ENCODE peak calls at places on chromosome 11, in five cellular contexts. R is lower lobe of right lung, T is ascending aorta, K is left ventricle myocardium inferior, V is right lobe of liver. F is an unnamed sample.

GRCh38 chr11:104694259-104695070 is 203.8 kb downstream of the CASP12 start:
- DNase-seq in R (no peak), T (no peak), K (no peak), V (no peak), F (peak; percentile 1)

GRCh38 chr11:99020324-99021225 is at the start of gene CNTN5:
- DNase-seq in R (peak; percentile 53), T (no peak), K (peak; percentile 20), V (peak; percentile 40), F (peak; percentile 56)

GRCh38 chr11:58796333-58797049 is 48.0 kb downstream of the GLYATL2 start:
- DNase-seq in R (no peak), T (no peak), K (no peak), V (peak; percentile 65), F (no peak)

GRCh38 chr11:78037056-78037455 is 14.0 kb upstream of the KCTD14 start:
- DNase-seq in R (peak; percentile 76), T (no peak), K (no peak), V (peak; percentile 82), F (peak; percentile 68)

GRCh38 chr11:16986434-16987204 is 27.6 kb downstream of the PLEKHA7 start:
- DNase-seq in R (peak; percentile 78), T (no peak), K (no peak), V (peak; percentile 68), F (peak; percentile 93)

GRCh38 chr11:8707541-8708270 is 25.1 kb downstream of the RPL27A start:
- DNase-seq in R (no peak), T (peak; percentile 71), K (peak; percentile 80), V (no peak), F (peak; percentile 84)

GRCh38 chr11:3824714-3825472 is 15.9 kb downstream of the RHOG start:
- DNase-seq in R (peak; percentile 83), T (no peak), K (peak; percentile 58), V (peak; percentile 47), F (peak; percentile 62)

GRCh38 chr11:31818874-31819331 is 7.8 kb upstream of the PAX6 start:
- DNase-seq in R (no peak), T (no peak), K (no peak), V (no peak), F (peak; percentile 77)

GRCh38 chr11:95734009-95734572 is 55.5 kb downstream of the FAM76B start:
- DNase-seq in R (no peak), T (no peak), K (no peak), V (no peak), F (no peak)

GRCh38 chr11:17476317-17477083 is at the start of gene ABCC8:
- DNase-seq in R (no peak), T (no peak), K (no peak), V (no peak), F (no peak)

GRCh38 chr11:22476589-22476988 is 138.4 kb downstream of the SLC17A6 start:
- DNase-seq in R (no peak), T (no peak), K (no peak), V (no peak), F (no peak)

GRCh38 chr11:12185914-12186313 is 75.5 kb downstream of the MICAL2 start:
- DNase-seq in R (peak; percentile 75), T (no peak), K (no peak), V (no peak), F (no peak)

GRCh38 chr11:40062616-40063015 is 1396.8 kb downstream of the LRRC4C start:
- DNase-seq in R (no peak), T (no peak), K (no peak), V (no peak), F (no peak)

GRCh38 chr11:83583953-83584352 is 297.8 kb upstream of the CCDC90B start:
- DNase-seq in R (no peak), T (no peak), K (no peak), V (no peak), F (no peak)

GRCh38 chr11:16195659-16196058 is 160.7 kb downstream of the SOX6 start:
- DNase-seq in R (no peak), T (no peak), K (no peak), V (no peak), F (no peak)

GRCh38 chr11:93160808-93161207 is 37.0 kb downstream of the SLC36A4 start:
- DNase-seq in R (no peak), T (no peak), K (no peak), V (no peak), F (no peak)

GRCh38 chr11:64763804-64764611 is 4.2 kb upstream of the PYGM start:
- DNase-seq in R (no peak), T (no peak), K (no peak), V (no peak), F (no peak)

GRCh38 chr11:86245369-86246292 is 1.1 kb downstream of the EED start:
- DNase-seq in R (no peak), T (no peak), K (no peak), V (peak; percentile 30), F (no peak)

GRCh38 chr11:95698939-95699562 is 90.5 kb downstream of the FAM76B start:
- DNase-seq in R (no peak), T (no peak), K (no peak), V (no peak), F (no peak)

GRCh38 chr11:27694992-27695391 is 5.3 kb downstream of the BDNF start:
- DNase-seq in R (no peak), T (no peak), K (no peak), V (no peak), F (no peak)

GRCh38 chr11:70725272-70725671 is 326.9 kb downstream of the CTTN start:
- DNase-seq in R (no peak), T (no peak), K (no peak), V (no peak), F (no peak)

GRCh38 chr11:116580828-116581227 is 192.0 kb downstream of the BUD13 start:
- DNase-seq in R (no peak), T (no peak), K (no peak), V (no peak), F (no peak)

GRCh38 chr11:92632510-92632909 is 336.9 kb upstream of the MTNR1B start:
- DNase-seq in R (no peak), T (no peak), K (no peak), V (no peak), F (no peak)

GRCh38 chr11:43278302-43278956 is 33.4 kb upstream of the API5 start:
- DNase-seq in R (no peak), T (no peak), K (no peak), V (no peak), F (no peak)

GRCh38 chr11:70470127-70470526 is 71.8 kb downstream of the CTTN start:
- DNase-seq in R (no peak), T (no peak), K (no peak), V (no peak), F (no peak)

GRCh38 chr11:10777806-10778205 is 26.8 kb downstream of the CTR9 start:
- DNase-seq in R (no peak), T (no peak), K (no peak), V (no peak), F (no peak)

GRCh38 chr11:1381793-1382425 is 7.8 kb upstream of the BRSK2 start:
- DNase-seq in R (peak; percentile 43), T (no peak), K (no peak), V (no peak), F (no peak)

GRCh38 chr11:130531061-130531460 is 82.6 kb downstream of the ADAMTS15 start:
- DNase-seq in R (no peak), T (no peak), K (no peak), V (no peak), F (no peak)
- H3K4me3 ChIP-seq in R (no peak overlapping the region), T (no peak overlapping the region), K (no peak overlapping the region), V (no peak overlapping the region), F (no peak overlapping the region)

DNA sequence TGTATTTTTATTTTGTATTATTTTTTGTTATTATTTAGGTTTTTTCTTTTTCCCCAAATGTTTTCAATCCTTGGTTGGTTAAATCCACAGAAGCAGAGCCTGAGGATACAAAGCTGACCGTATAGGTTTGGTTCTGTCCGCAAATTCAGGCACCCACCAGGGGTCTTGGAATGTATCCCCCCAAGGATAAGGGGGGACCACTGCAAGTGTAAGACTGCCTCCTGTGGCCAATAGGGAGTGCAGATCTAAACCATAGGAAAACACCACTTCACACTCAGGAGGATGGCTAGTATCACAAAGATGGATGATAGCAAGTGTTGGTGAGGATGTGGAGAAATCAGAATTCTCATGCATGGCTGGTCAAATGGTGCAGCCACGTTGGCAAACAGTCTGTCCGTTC is 20.0 kb downstream of the CPT1A start:
- DNase-seq in R (no peak), T (no peak), K (no peak), V (no peak), F (no peak)
- H3K4me1 ChIP-seq in R (peaks cover 8% of the 10 kb centered on the region), T (no peaks in the 10 kb centered on the region), K (peaks cover 34% of the 10 kb centered on the region), V (no peaks in the 10 kb centered on the region), F (no peaks in the 10 kb centered on the region)

GRCh38 chr11:131908316-131908715 is 537.9 kb downstream of the NTM start:
- DNase-seq in R (no peak), T (no peak), K (no peak), V (no peak), F (no peak)
- H3K4me3 ChIP-seq in R (no peak overlapping the region), T (no peak overlapping the region), K (no peak overlapping the region), V (no peak overlapping the region), F (no peak overlapping the region)

GRCh38 chr11:128841461-128842072 is 25.5 kb downstream of the KCNJ1 start:
- DNase-seq in R (no peak), T (no peak), K (no peak), V (no peak), F (no peak)
- H3K4me1 ChIP-seq in R (peaks cover 40% of the 10 kb centered on the region), T (no peaks in the 10 kb centered on the region), K (peaks cover 34% of the 10 kb centered on the region), V (no peaks in the 10 kb centered on the region), F (peaks cover 32% of the 10 kb centered on the region)

GRCh38 chr11:67199751-67200150 is 66.5 kb upstream of the GRK2 start:
- DNase-seq in R (no peak), T (no peak), K (no peak), V (no peak), F (no peak)

GRCh38 chr11:67194096-67194495 is 72.2 kb upstream of the GRK2 start:
- DNase-seq in R (no peak), T (no peak), K (no peak), V (no peak), F (no peak)

GRCh38 chr11:67202045-67202444 is 64.2 kb upstream of the GRK2 start:
- DNase-seq in R (no peak), T (no peak), K (no peak), V (no peak), F (no peak)

GRCh38 chr11:67195971-67196418 is 70.3 kb upstream of the GRK2 start:
- DNase-seq in R (no peak), T (no peak), K (no peak), V (no peak), F (no peak)

DNA sequence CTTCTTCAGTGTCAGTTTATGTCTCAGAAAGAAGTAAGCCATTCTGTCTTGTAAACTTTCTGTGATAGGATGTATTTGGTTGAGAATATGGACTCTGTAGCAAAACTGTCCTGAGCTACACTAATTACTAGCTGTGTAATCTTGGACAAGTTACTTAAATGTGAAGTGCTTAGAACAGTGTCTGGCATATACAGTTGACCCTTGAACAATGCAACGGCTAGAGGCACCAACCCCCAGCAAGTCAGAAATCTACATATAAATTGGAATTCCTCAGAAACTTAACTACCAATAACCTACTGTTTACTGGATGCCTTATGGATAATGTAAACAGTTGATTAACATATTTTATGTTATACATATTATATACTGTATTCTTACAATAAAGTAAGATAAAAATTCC is 68.7 kb upstream of the GRK2 start:
- DNase-seq in R (no peak), T (no peak), K (no peak), V (no peak), F (no peak)
- H3K4me3 ChIP-seq in R (no peak overlapping the region), T (no peak overlapping the region), K (no peak overlapping the region), V (no peak overlapping the region), F (no peak overlapping the region)

F was measured in pancreas.